ENCODE peak calls at places on chromosome 15, in five cellular contexts. B, C, W, R and Y are unnamed samples.

GRCh38 chr15:77819271-77819806 is 186.6 kb upstream of the LINGO1 start:
- DNase-seq in B (no peak), C (no peak), W (no peak), R (no peak), Y (no peak)

GRCh38 chr15:36757189-36757814 is 177.9 kb downstream of the CDIN1 start:
- DNase-seq in B (peak), C (no peak), W (no peak), R (no peak), Y (peak)

GRCh38 chr15:45734244-45734643 is 99.4 kb downstream of the SQOR start:
- DNase-seq in B (no peak), C (no peak), W (peak), R (no peak), Y (no peak)

GRCh38 chr15:75089781-75090734 is 66.7 kb downstream of the PPCDC start:
- DNase-seq in B (no peak), C (no peak), W (no peak), R (no peak), Y (peak)

GRCh38 chr15:89371145-89372044 is 36.8 kb upstream of the POLG start:
- DNase-seq in B (no peak), C (peak), W (no peak), R (no peak), Y (no peak)

GRCh38 chr15:82548700-82549099 is 8.4 kb upstream of the RPS17 start:
- DNase-seq in B (no peak), C (no peak), W (no peak), R (no peak), Y (no peak)

GRCh38 chr15:85704021-85704420 is 90.7 kb downstream of the KLHL25 start:
- DNase-seq in B (no peak), C (no peak), W (no peak), R (no peak), Y (peak)

GRCh38 chr15:40454904-40455391 is 14.2 kb downstream of the BAHD1 start:
- DNase-seq in B (no peak), C (peak), W (no peak), R (no peak), Y (peak)

GRCh38 chr15:41561777-41562145 is 2.7 kb downstream of the TYRO3 start:
- DNase-seq in B (no peak), C (peak), W (no peak), R (no peak), Y (no peak)

GRCh38 chr15:62894322-62895085 is 148.0 kb upstream of the TPM1 start:
- DNase-seq in B (no peak), C (no peak), W (no peak), R (no peak), Y (peak)

GRCh38 chr15:63953524-63953923 is 92.8 kb downstream of the DAPK2 start:
- DNase-seq in B (no peak), C (no peak), W (no peak), R (no peak), Y (no peak)

GRCh38 chr15:90955911-90956310 is 1.2 kb downstream of the RCCD1 start:
- DNase-seq in B (no peak), C (no peak), W (peak), R (no peak), Y (no peak)

GRCh38 chr15:66251790-66252355 is 1.7 kb downstream of the MEGF11 start:
- DNase-seq in B (no peak), C (no peak), W (no peak), R (no peak), Y (no peak)

GRCh38 chr15:35107122-35107521 is 22.0 kb upstream of the NANOGP8 start:
- DNase-seq in B (no peak), C (no peak), W (no peak), R (no peak), Y (no peak)